ENCODE peak calls at places on chromosomes 7 and 10, in five cellular contexts. One of them, this sample, is unnamed.

GRCh38 chr10:62873866-62874265 is 57.7 kb upstream of the EGR2 start:
- DNase-seq in BE2C: no peak
- DNase-seq in lung: no peak
- DNase-seq in Panc1: no peak
- DNase-seq in psoas muscle: no peak
- DNase-seq in this sample: no peak

GRCh38 chr10:93465806-93466675 is 16.1 kb downstream of the MYOF start:
- DNase-seq in BE2C: peak; percentile 49
- DNase-seq in lung: peak; percentile 85
- DNase-seq in Panc1: peak; percentile 91
- DNase-seq in psoas muscle: peak; percentile 73
- DNase-seq in this sample: peak; percentile 84

GRCh38 chr7:2855386-2855785 is 11.3 kb upstream of the GNA12 start:
- DNase-seq in BE2C: no peak
- DNase-seq in lung: no peak
- DNase-seq in Panc1: no peak
- DNase-seq in psoas muscle: no peak
- DNase-seq in this sample: no peak

GRCh38 chr7:39624202-39624807 is 933 bp downstream of the RALA start:
- DNase-seq in BE2C: no peak
- DNase-seq in lung: no peak
- DNase-seq in Panc1: no peak
- DNase-seq in psoas muscle: no peak
- DNase-seq in this sample: no peak

GRCh38 chr10:100498059-100498458 is 21.6 kb downstream of the SEC31B start:
- DNase-seq in BE2C: no peak
- DNase-seq in lung: no peak
- DNase-seq in Panc1: no peak
- DNase-seq in psoas muscle: no peak
- DNase-seq in this sample: no peak

GRCh38 chr7:93973134-93973533 is 31.0 kb downstream of the BET1 start:
- DNase-seq in BE2C: no peak
- DNase-seq in lung: no peak
- DNase-seq in Panc1: no peak
- DNase-seq in psoas muscle: no peak
- DNase-seq in this sample: no peak

GRCh38 chr7:34130558-34131285 is 225.4 kb downstream of the BMPER start:
- DNase-seq in BE2C: no peak
- DNase-seq in lung: peak; percentile 36
- DNase-seq in Panc1: no peak
- DNase-seq in psoas muscle: no peak
- DNase-seq in this sample: no peak

GRCh38 chr10:72316748-72317435 is 37.8 kb downstream of the DNAJB12 start:
- DNase-seq in BE2C: peak; percentile 95
- DNase-seq in lung: no peak
- DNase-seq in Panc1: no peak
- DNase-seq in psoas muscle: peak; percentile 73
- DNase-seq in this sample: peak; percentile 74

GRCh38 chr7:128192497-128193142 is 48.5 kb upstream of the LEP start:
- DNase-seq in BE2C: no peak
- DNase-seq in lung: no peak
- DNase-seq in Panc1: no peak
- DNase-seq in psoas muscle: no peak
- DNase-seq in this sample: no peak

GRCh38 chr10:130022501-130023299 is 58.6 kb upstream of the EBF3 start:
- DNase-seq in BE2C: no peak
- DNase-seq in lung: no peak
- DNase-seq in Panc1: no peak
- DNase-seq in psoas muscle: no peak
- DNase-seq in this sample: no peak

GRCh38 chr10:98302711-98303365 is 34.8 kb upstream of the LOXL4 start:
- DNase-seq in BE2C: no peak
- DNase-seq in lung: no peak
- DNase-seq in Panc1: no peak
- DNase-seq in psoas muscle: no peak
- DNase-seq in this sample: peak; percentile 20

GRCh38 chr10:9076066-9076465 is 1021.6 kb downstream of the GATA3 start:
- DNase-seq in BE2C: no peak
- DNase-seq in lung: no peak
- DNase-seq in Panc1: no peak
- DNase-seq in psoas muscle: no peak
- DNase-seq in this sample: no peak

GRCh38 chr7:11192506-11192905 is 218.8 kb downstream of the PHF14 start:
- DNase-seq in BE2C: no peak
- DNase-seq in lung: no peak
- DNase-seq in Panc1: no peak
- DNase-seq in psoas muscle: no peak
- DNase-seq in this sample: no peak

GRCh38 chr7:30348083-30348560 is 63.7 kb downstream of the ZNRF2 start:
- DNase-seq in BE2C: no peak
- DNase-seq in lung: no peak
- DNase-seq in Panc1: peak; percentile 64
- DNase-seq in psoas muscle: no peak
- DNase-seq in this sample: no peak

GRCh38 chr10:22821501-22821900 is 106.4 kb upstream of the ARMC3 start:
- DNase-seq in BE2C: no peak
- DNase-seq in lung: no peak
- DNase-seq in Panc1: no peak
- DNase-seq in psoas muscle: no peak
- DNase-seq in this sample: no peak

GRCh38 chr7:50687575-50688261 is 95.0 kb downstream of the GRB10 start:
- DNase-seq in BE2C: no peak
- DNase-seq in lung: no peak
- DNase-seq in Panc1: no peak
- DNase-seq in psoas muscle: no peak
- DNase-seq in this sample: no peak

GRCh38 chr10:84293574-84294016 is 34.8 kb upstream of the CCSER2 start:
- DNase-seq in BE2C: peak; percentile 44
- DNase-seq in lung: no peak
- DNase-seq in Panc1: no peak
- DNase-seq in psoas muscle: no peak
- DNase-seq in this sample: no peak

GRCh38 chr7:96408881-96409280 is 87.0 kb upstream of the SLC25A13 start:
- DNase-seq in BE2C: no peak
- DNase-seq in lung: no peak
- DNase-seq in Panc1: no peak
- DNase-seq in psoas muscle: no peak
- DNase-seq in this sample: no peak

GRCh38 chr7:131608112-131608498 is 51.7 kb upstream of the PODXL start:
- DNase-seq in BE2C: peak; percentile 25
- DNase-seq in lung: no peak
- DNase-seq in Panc1: no peak
- DNase-seq in psoas muscle: no peak
- DNase-seq in this sample: no peak

GRCh38 chr7:16171928-16172327 is 249.4 kb downstream of the CRPPA start:
- DNase-seq in BE2C: no peak
- DNase-seq in lung: no peak
- DNase-seq in Panc1: no peak
- DNase-seq in psoas muscle: no peak
- DNase-seq in this sample: no peak

GRCh38 chr7:2930310-2931033 is 86.4 kb upstream of the GNA12 start:
- DNase-seq in BE2C: no peak
- DNase-seq in lung: no peak
- DNase-seq in Panc1: no peak
- DNase-seq in psoas muscle: no peak
- DNase-seq in this sample: no peak

GRCh38 chr7:47227762-47228177 is 354.1 kb downstream of the TNS3 start:
- DNase-seq in BE2C: peak; percentile 48
- DNase-seq in lung: no peak
- DNase-seq in Panc1: no peak
- DNase-seq in psoas muscle: no peak
- DNase-seq in this sample: no peak

GRCh38 chr7:2799253-2799652 is 44.9 kb downstream of the GNA12 start:
- DNase-seq in BE2C: no peak
- DNase-seq in lung: no peak
- DNase-seq in Panc1: no peak
- DNase-seq in psoas muscle: no peak
- DNase-seq in this sample: no peak

GRCh38 chr10:122078965-122079401 is 90.0 kb downstream of the TACC2 start:
- DNase-seq in BE2C: peak; percentile 26
- DNase-seq in lung: no peak
- DNase-seq in Panc1: no peak
- DNase-seq in psoas muscle: no peak
- DNase-seq in this sample: peak; percentile 77

GRCh38 chr10:78165617-78166016 is 132.0 kb downstream of the RPS24 start:
- DNase-seq in BE2C: peak; percentile 20
- DNase-seq in lung: no peak
- DNase-seq in Panc1: no peak
- DNase-seq in psoas muscle: no peak
- DNase-seq in this sample: no peak

GRCh38 chr7:128168667-128169210 is 72.3 kb upstream of the LEP start:
- DNase-seq in BE2C: no peak
- DNase-seq in lung: no peak
- DNase-seq in Panc1: no peak
- DNase-seq in psoas muscle: peak; percentile 27
- DNase-seq in this sample: peak; percentile 68

GRCh38 chr7:149256568-149256967 is 5.4 kb upstream of the ZNF783 start:
- DNase-seq in BE2C: no peak
- DNase-seq in lung: no peak
- DNase-seq in Panc1: no peak
- DNase-seq in psoas muscle: no peak
- DNase-seq in this sample: no peak

GRCh38 chr7:12647364-12648219 is 39.8 kb upstream of the ARL4A start:
- DNase-seq in BE2C: no peak
- DNase-seq in lung: no peak
- DNase-seq in Panc1: peak; percentile 83
- DNase-seq in psoas muscle: no peak
- DNase-seq in this sample: no peak

GRCh38 chr10:70364001-70364771 is 18.2 kb downstream of the LRRC20 start:
- DNase-seq in BE2C: peak; percentile 90
- DNase-seq in lung: peak; percentile 94
- DNase-seq in Panc1: no peak
- DNase-seq in psoas muscle: peak; percentile 90
- DNase-seq in this sample: peak; percentile 93

GRCh38 chr10:90787906-90788491 is 69.8 kb downstream of the HTR7 start:
- DNase-seq in BE2C: peak; percentile 28
- DNase-seq in lung: no peak
- DNase-seq in Panc1: peak; percentile 18
- DNase-seq in psoas muscle: no peak
- DNase-seq in this sample: no peak

GRCh38 chr10:84510121-84510520 is 181.7 kb downstream of the CCSER2 start:
- DNase-seq in BE2C: no peak
- DNase-seq in lung: no peak
- DNase-seq in Panc1: no peak
- DNase-seq in psoas muscle: no peak
- DNase-seq in this sample: no peak

GRCh38 chr10:1829712-1830111 is 92.4 kb upstream of the ADARB2 start:
- DNase-seq in BE2C: no peak
- DNase-seq in lung: no peak
- DNase-seq in Panc1: no peak
- DNase-seq in psoas muscle: no peak
- DNase-seq in this sample: no peak

GRCh38 chr10:88346151-88346977 is 236.8 kb downstream of the RNLS start:
- DNase-seq in BE2C: no peak
- DNase-seq in lung: no peak
- DNase-seq in Panc1: no peak
- DNase-seq in psoas muscle: no peak
- DNase-seq in this sample: no peak
- H3K4me1 ChIP-seq in BE2C: peaks cover 37% of the 10 kb centered on the region
- H3K4me1 ChIP-seq in lung: no peaks in the 10 kb centered on the region
- H3K4me1 ChIP-seq in Panc1: no peaks in the 10 kb centered on the region
- H3K4me1 ChIP-seq in psoas muscle: no peaks in the 10 kb centered on the region
- H3K4me1 ChIP-seq in this sample: peaks cover 2% of the 10 kb centered on the region

GRCh38 chr10:5891009-5891408 is 966 bp downstream of the FBH1 start:
- DNase-seq in BE2C: no peak
- DNase-seq in lung: no peak
- DNase-seq in Panc1: no peak
- DNase-seq in psoas muscle: no peak
- DNase-seq in this sample: no peak

GRCh38 chr10:5889624-5890518 is at the start of the genes ANKRD16 and FBH1:
- DNase-seq in BE2C: peak; percentile 96
- DNase-seq in lung: peak; percentile 97
- DNase-seq in Panc1: peak; percentile 66
- DNase-seq in psoas muscle: peak; percentile 99
- DNase-seq in this sample: peak; percentile 99

GRCh38 chr10:5890519-5890878 is 456 bp downstream of the FBH1 start:
- DNase-seq in BE2C: peak; percentile 41
- DNase-seq in lung: peak; percentile 34
- DNase-seq in Panc1: no peak
- DNase-seq in psoas muscle: peak; percentile 41
- DNase-seq in this sample: peak; percentile 68

GRCh38 chr10:5893321-5893720 is 3.3 kb downstream of the FBH1 start:
- DNase-seq in BE2C: no peak
- DNase-seq in lung: no peak
- DNase-seq in Panc1: no peak
- DNase-seq in psoas muscle: no peak
- DNase-seq in this sample: no peak

GRCh38 chr10:5892007-5892406 is 2.0 kb downstream of the FBH1 start:
- DNase-seq in BE2C: no peak
- DNase-seq in lung: no peak
- DNase-seq in Panc1: no peak
- DNase-seq in psoas muscle: no peak
- DNase-seq in this sample: no peak
- H3K4me3 ChIP-seq in BE2C: no peak overlapping the region
- H3K4me3 ChIP-seq in lung: no peak overlapping the region
- H3K4me3 ChIP-seq in Panc1: no peak overlapping the region
- H3K4me3 ChIP-seq in psoas muscle: peak overlapping the region; percentile 93
- H3K4me3 ChIP-seq in this sample: no peak overlapping the region

GRCh38 chr10:115022754-115023153 is 70.4 kb upstream of the ATRNL1 start:
- DNase-seq in BE2C: no peak
- DNase-seq in lung: no peak
- DNase-seq in Panc1: no peak
- DNase-seq in psoas muscle: no peak
- DNase-seq in this sample: no peak
- H3K4me1 ChIP-seq in BE2C: no peaks in the 10 kb centered on the region
- H3K4me1 ChIP-seq in lung: no peaks in the 10 kb centered on the region
- H3K4me1 ChIP-seq in Panc1: no peaks in the 10 kb centered on the region
- H3K4me1 ChIP-seq in psoas muscle: no peaks in the 10 kb centered on the region
- H3K4me1 ChIP-seq in this sample: no peaks in the 10 kb centered on the region

GRCh38 chr10:88975377-88975720 is 15.2 kb upstream of the FAS start:
- DNase-seq in BE2C: no peak
- DNase-seq in lung: no peak
- DNase-seq in Panc1: no peak
- DNase-seq in psoas muscle: no peak
- DNase-seq in this sample: no peak
- H3K4me3 ChIP-seq in BE2C: peak overlapping the region; percentile 65
- H3K4me3 ChIP-seq in lung: no peak overlapping the region
- H3K4me3 ChIP-seq in Panc1: peak overlapping the region; percentile 66
- H3K4me3 ChIP-seq in psoas muscle: peak overlapping the region; percentile 68
- H3K4me3 ChIP-seq in this sample: peak overlapping the region; percentile 69